ENCODE peak calls at places on chromosomes 2 and 18, in five cellular contexts. One of them, this sample, is unnamed.

GRCh38 chr18:9826666-9827065 is 59.1 kb upstream of the TXNDC2 start:
- DNase-seq in hepatocyte: no peak
- DNase-seq in osteoblast: no peak
- DNase-seq in right cardiac atrium: no peak
- DNase-seq in CD4-positive, alpha-beta memory T cell: no peak
- DNase-seq in this sample: no peak

GRCh38 chr2:215609089-215610032 is 173.5 kb upstream of the FN1 start:
- DNase-seq in right cardiac atrium: no peak
- DNase-seq in hepatocyte: peak; percentile 19
- DNase-seq in osteoblast: peak; percentile 67
- DNase-seq in CD4-positive, alpha-beta memory T cell: no peak
- DNase-seq in this sample: no peak

GRCh38 chr2:170354855-170355649 is 177.1 kb downstream of the MYO3B start:
- DNase-seq in hepatocyte: no peak
- DNase-seq in right cardiac atrium: no peak
- DNase-seq in osteoblast: no peak
- DNase-seq in CD4-positive, alpha-beta memory T cell: no peak
- DNase-seq in this sample: no peak

GRCh38 chr18:1585881-1586488 is 681.3 kb downstream of the ADCYAP1 start:
- DNase-seq in osteoblast: peak; percentile 47
- DNase-seq in hepatocyte: peak; percentile 28
- DNase-seq in CD4-positive, alpha-beta memory T cell: no peak
- DNase-seq in right cardiac atrium: no peak
- DNase-seq in this sample: no peak

GRCh38 chr18:55224086-55224625 is 264.9 kb upstream of the CCDC68 start:
- DNase-seq in osteoblast: no peak
- DNase-seq in hepatocyte: no peak
- DNase-seq in CD4-positive, alpha-beta memory T cell: no peak
- DNase-seq in right cardiac atrium: no peak
- DNase-seq in this sample: no peak

GRCh38 chr2:135164431-135164830 is 112.3 kb downstream of the RAB3GAP1 start:
- DNase-seq in hepatocyte: no peak
- DNase-seq in CD4-positive, alpha-beta memory T cell: no peak
- DNase-seq in osteoblast: no peak
- DNase-seq in right cardiac atrium: no peak
- DNase-seq in this sample: no peak

GRCh38 chr2:85405076-85405402 is 5.1 kb downstream of the CAPG start:
- DNase-seq in CD4-positive, alpha-beta memory T cell: no peak
- DNase-seq in right cardiac atrium: no peak
- DNase-seq in hepatocyte: no peak
- DNase-seq in osteoblast: peak; percentile 13
- DNase-seq in this sample: no peak

GRCh38 chr2:22855081-22855480 is 529.9 kb upstream of the KLHL29 start:
- DNase-seq in right cardiac atrium: no peak
- DNase-seq in hepatocyte: no peak
- DNase-seq in osteoblast: no peak
- DNase-seq in CD4-positive, alpha-beta memory T cell: no peak
- DNase-seq in this sample: no peak

GRCh38 chr2:8515390-8515761 is 166.5 kb upstream of the ID2 start:
- DNase-seq in CD4-positive, alpha-beta memory T cell: peak; percentile 66
- DNase-seq in right cardiac atrium: peak; percentile 72
- DNase-seq in hepatocyte: no peak
- DNase-seq in osteoblast: peak; percentile 59
- DNase-seq in this sample: no peak

GRCh38 chr2:220555961-220556360 is 928.5 kb downstream of the SLC4A3 start:
- DNase-seq in CD4-positive, alpha-beta memory T cell: no peak
- DNase-seq in osteoblast: no peak
- DNase-seq in hepatocyte: no peak
- DNase-seq in right cardiac atrium: no peak
- DNase-seq in this sample: no peak

GRCh38 chr2:32947484-32948143 is 861 bp downstream of the LTBP1 start:
- DNase-seq in osteoblast: peak; percentile 87
- DNase-seq in hepatocyte: peak; percentile 62
- DNase-seq in CD4-positive, alpha-beta memory T cell: peak; percentile 12
- DNase-seq in right cardiac atrium: peak; percentile 75
- DNase-seq in this sample: peak; percentile 30

GRCh38 chr2:128388414-128389032 is 69.9 kb upstream of the HS6ST1 start:
- DNase-seq in hepatocyte: peak; percentile 48
- DNase-seq in CD4-positive, alpha-beta memory T cell: no peak
- DNase-seq in right cardiac atrium: no peak
- DNase-seq in osteoblast: peak; percentile 53
- DNase-seq in this sample: no peak

GRCh38 chr2:159615187-159615935 is 987 bp downstream of the BAZ2B start:
- DNase-seq in hepatocyte: peak; percentile 96
- DNase-seq in CD4-positive, alpha-beta memory T cell: peak; percentile 23
- DNase-seq in right cardiac atrium: peak; percentile 95
- DNase-seq in osteoblast: peak; percentile 87
- DNase-seq in this sample: peak; percentile 90

GRCh38 chr2:36889782-36890181 is 76.6 kb downstream of the STRN start:
- DNase-seq in osteoblast: peak; percentile 91
- DNase-seq in right cardiac atrium: no peak
- DNase-seq in CD4-positive, alpha-beta memory T cell: no peak
- DNase-seq in hepatocyte: peak; percentile 65
- DNase-seq in this sample: no peak

GRCh38 chr18:31343454-31343853 is 25.5 kb downstream of the DSG1 start:
- DNase-seq in hepatocyte: no peak
- DNase-seq in right cardiac atrium: no peak
- DNase-seq in osteoblast: no peak
- DNase-seq in CD4-positive, alpha-beta memory T cell: no peak
- DNase-seq in this sample: no peak

GRCh38 chr2:36382472-36382871 is 26.9 kb downstream of the CRIM1 start:
- DNase-seq in osteoblast: no peak
- DNase-seq in hepatocyte: no peak
- DNase-seq in right cardiac atrium: no peak
- DNase-seq in CD4-positive, alpha-beta memory T cell: no peak
- DNase-seq in this sample: no peak

DNA sequence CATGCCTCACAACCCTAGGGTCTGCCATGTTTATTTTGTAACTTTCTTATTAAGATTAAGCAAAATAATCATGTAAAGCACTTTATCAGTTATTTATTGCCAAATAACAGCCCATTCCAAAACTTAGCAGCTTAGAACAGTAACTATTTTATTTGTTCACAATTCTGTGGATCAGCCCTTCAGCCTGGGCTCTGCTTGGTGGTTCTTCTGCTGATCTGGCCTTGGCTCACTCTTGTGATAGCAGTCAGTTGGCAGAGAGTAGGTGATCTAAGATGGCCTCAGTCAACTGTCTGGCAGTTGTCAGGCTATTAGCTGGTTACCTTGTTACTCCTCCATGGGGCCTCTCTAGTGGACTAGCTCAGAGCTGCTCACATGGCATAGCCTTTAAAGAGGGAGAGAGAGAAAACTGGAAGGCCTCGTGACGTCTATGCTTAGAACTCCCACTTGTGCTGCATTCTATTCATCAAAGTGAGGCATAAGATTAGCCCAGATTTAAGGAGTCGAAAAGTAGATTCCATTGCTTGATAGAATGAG is 54.3 kb downstream of the PLCL1 start:
- DNase-seq in hepatocyte: no peak
- DNase-seq in right cardiac atrium: no peak
- DNase-seq in osteoblast: no peak
- DNase-seq in CD4-positive, alpha-beta memory T cell: no peak
- DNase-seq in this sample: no peak
- H3K4me1 ChIP-seq in hepatocyte: no peaks in the 10 kb centered on the region
- H3K4me1 ChIP-seq in right cardiac atrium: no peaks in the 10 kb centered on the region
- H3K4me1 ChIP-seq in osteoblast: no peaks in the 10 kb centered on the region
- H3K4me1 ChIP-seq in CD4-positive, alpha-beta memory T cell: peaks cover 9% of the 10 kb centered on the region
- H3K4me1 ChIP-seq in this sample: no peaks in the 10 kb centered on the region

GRCh38 chr2:176145085-176145969 is 6.0 kb upstream of the HOXD4 start:
- DNase-seq in right cardiac atrium: no peak
- DNase-seq in CD4-positive, alpha-beta memory T cell: no peak
- DNase-seq in hepatocyte: no peak
- DNase-seq in osteoblast: no peak
- DNase-seq in this sample: no peak
- H3K27me3 ChIP-seq in right cardiac atrium: peaks cover 8% of the 10 kb centered on the region
- H3K27me3 ChIP-seq in CD4-positive, alpha-beta memory T cell: peaks cover 67% of the 10 kb centered on the region
- H3K27me3 ChIP-seq in hepatocyte: peaks cover 95% of the 10 kb centered on the region
- H3K27me3 ChIP-seq in osteoblast: no peaks in the 10 kb centered on the region
- H3K27me3 ChIP-seq in this sample: peaks cover 14% of the 10 kb centered on the region

DNA sequence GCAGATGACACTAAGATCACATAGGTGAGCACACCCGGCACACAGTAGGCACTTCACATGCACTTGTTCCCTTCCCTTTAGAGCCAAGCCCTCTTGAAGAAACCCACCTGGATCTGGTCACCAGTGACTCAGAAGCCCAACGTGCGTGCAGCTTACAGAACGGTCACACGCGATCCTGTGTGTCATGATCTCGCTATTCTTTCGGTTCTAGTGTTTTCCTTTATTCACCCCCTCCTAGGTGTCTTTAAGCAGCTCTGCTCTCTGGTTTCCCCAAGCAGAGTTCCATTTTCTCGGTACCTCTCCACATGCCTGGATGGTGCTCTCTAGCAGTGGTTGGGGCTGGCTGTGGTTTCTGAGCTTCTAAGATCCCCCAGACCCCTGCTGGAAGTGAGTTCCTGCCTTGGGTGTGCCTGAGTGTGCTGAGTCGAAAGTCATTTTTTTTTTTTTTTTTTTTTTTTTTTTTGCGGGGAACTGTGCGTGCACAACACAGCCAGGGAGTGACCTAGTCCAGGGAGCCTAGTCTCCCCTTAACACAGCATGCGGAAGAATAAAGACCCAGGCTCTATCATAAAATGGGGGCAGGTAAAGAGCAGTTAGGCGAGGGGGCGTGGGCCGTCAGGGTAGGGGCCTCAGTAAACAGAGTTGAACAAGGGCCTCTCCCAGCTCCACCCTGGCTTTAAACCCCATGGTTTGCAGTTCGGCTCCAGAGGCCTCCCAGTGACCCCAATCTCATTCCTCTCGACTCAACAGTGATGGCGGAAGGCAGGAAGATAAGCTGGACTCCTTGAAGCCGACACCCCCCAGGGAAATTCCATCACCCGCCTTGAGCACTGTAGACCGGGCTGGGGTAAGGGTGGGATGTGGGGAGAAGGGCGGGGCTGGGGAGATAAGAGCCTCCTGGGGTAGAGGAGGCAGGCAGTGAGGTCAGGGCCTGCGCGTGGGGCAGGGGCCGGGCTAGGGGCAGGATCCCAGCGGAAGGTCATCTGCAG is 29.8 kb upstream of the DNMT3A start:
- DNase-seq in right cardiac atrium: no peak
- DNase-seq in hepatocyte: peak; percentile 72
- DNase-seq in CD4-positive, alpha-beta memory T cell: no peak
- DNase-seq in osteoblast: no peak
- DNase-seq in this sample: no peak
- H3K27ac ChIP-seq in right cardiac atrium: no peak overlapping the region
- H3K27ac ChIP-seq in hepatocyte: peak overlapping the region; percentile 92
- H3K27ac ChIP-seq in CD4-positive, alpha-beta memory T cell: no peak overlapping the region
- H3K27ac ChIP-seq in osteoblast: no peak overlapping the region
- H3K27ac ChIP-seq in this sample: no peak overlapping the region

GRCh38 chr2:20650880-20651730 is at the start of gene HS1BP3:
- DNase-seq in right cardiac atrium: peak; percentile 95
- DNase-seq in CD4-positive, alpha-beta memory T cell: peak; percentile 93
- DNase-seq in hepatocyte: peak; percentile 94
- DNase-seq in osteoblast: peak; percentile 99
- DNase-seq in this sample: peak; percentile 78

GRCh38 chr2:20648207-20648606 is 2.7 kb downstream of the HS1BP3 start:
- DNase-seq in CD4-positive, alpha-beta memory T cell: no peak
- DNase-seq in osteoblast: no peak
- DNase-seq in right cardiac atrium: no peak
- DNase-seq in hepatocyte: no peak
- DNase-seq in this sample: no peak

GRCh38 chr2:20648831-20649230 is 2.1 kb downstream of the HS1BP3 start:
- DNase-seq in CD4-positive, alpha-beta memory T cell: no peak
- DNase-seq in right cardiac atrium: peak; percentile 39
- DNase-seq in osteoblast: no peak
- DNase-seq in hepatocyte: no peak
- DNase-seq in this sample: no peak

GRCh38 chr2:20650412-20650879 is 452 bp downstream of the HS1BP3 start:
- DNase-seq in hepatocyte: peak; percentile 58
- DNase-seq in osteoblast: peak; percentile 97
- DNase-seq in CD4-positive, alpha-beta memory T cell: no peak
- DNase-seq in right cardiac atrium: peak; percentile 71
- DNase-seq in this sample: no peak

GRCh38 chr2:20649586-20650375 is 1.1 kb downstream of the HS1BP3 start:
- DNase-seq in osteoblast: no peak
- DNase-seq in CD4-positive, alpha-beta memory T cell: no peak
- DNase-seq in right cardiac atrium: peak; percentile 59
- DNase-seq in hepatocyte: no peak
- DNase-seq in this sample: no peak
- H3K4me1 ChIP-seq in osteoblast: peaks cover 15% of the 10 kb centered on the region
- H3K4me1 ChIP-seq in CD4-positive, alpha-beta memory T cell: peaks cover 20% of the 10 kb centered on the region
- H3K4me1 ChIP-seq in right cardiac atrium: peaks cover 15% of the 10 kb centered on the region
- H3K4me1 ChIP-seq in hepatocyte: peaks cover 20% of the 10 kb centered on the region
- H3K4me1 ChIP-seq in this sample: peaks cover 3% of the 10 kb centered on the region

GRCh38 chr2:219038600-219038999 is 2.7 kb downstream of the CFAP65 start:
- DNase-seq in osteoblast: no peak
- DNase-seq in right cardiac atrium: no peak
- DNase-seq in CD4-positive, alpha-beta memory T cell: no peak
- DNase-seq in hepatocyte: no peak
- DNase-seq in this sample: no peak
- H3K27me3 ChIP-seq in osteoblast: peaks cover 61% of the 10 kb centered on the region
- H3K27me3 ChIP-seq in right cardiac atrium: no peaks in the 10 kb centered on the region
- H3K27me3 ChIP-seq in CD4-positive, alpha-beta memory T cell: peaks cover 15% of the 10 kb centered on the region
- H3K27me3 ChIP-seq in hepatocyte: peaks cover 33% of the 10 kb centered on the region
- H3K27me3 ChIP-seq in this sample: no peaks in the 10 kb centered on the region

DNA sequence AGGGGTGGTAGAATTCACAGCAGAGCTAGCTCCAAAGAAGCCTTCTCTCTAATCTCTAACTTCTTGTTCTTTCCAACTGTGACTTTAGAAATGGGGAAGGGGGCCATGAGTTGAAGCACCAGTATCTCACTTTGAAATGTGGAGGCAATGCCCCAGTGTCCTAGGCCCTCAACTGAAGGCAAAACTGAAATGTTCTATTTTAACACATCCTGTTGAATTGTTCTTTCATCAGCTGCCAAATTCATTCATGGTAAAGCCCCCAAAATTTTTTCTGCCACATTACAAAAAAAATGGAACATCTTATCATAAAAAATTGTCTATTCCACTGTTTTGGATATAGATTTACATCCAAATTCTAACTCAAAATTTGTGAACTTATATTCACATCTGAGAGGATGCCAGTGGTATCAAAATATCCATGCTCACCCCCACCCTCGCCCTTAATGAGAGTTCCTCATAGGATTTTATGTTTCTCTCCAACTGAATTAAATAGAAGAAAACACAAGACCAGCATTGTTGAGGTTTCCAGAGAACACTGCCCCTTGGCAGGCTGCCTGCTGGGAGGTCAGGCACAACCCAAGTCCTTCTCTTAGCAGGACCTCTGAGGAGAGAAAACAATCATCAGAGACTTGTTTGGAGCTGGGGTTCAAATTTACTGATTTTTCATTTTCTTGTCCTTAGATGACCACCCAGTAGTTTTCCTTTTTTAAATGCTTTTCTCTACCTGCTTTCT is 147.4 kb upstream of the PGAP1 start:
- DNase-seq in right cardiac atrium: peak; percentile 96
- DNase-seq in hepatocyte: no peak
- DNase-seq in CD4-positive, alpha-beta memory T cell: no peak
- DNase-seq in osteoblast: no peak
- DNase-seq in this sample: no peak
- H3K27ac ChIP-seq in right cardiac atrium: peak overlapping the region; percentile 34
- H3K27ac ChIP-seq in hepatocyte: no peak overlapping the region
- H3K27ac ChIP-seq in CD4-positive, alpha-beta memory T cell: no peak overlapping the region
- H3K27ac ChIP-seq in osteoblast: no peak overlapping the region
- H3K27ac ChIP-seq in this sample: no peak overlapping the region